ENCODE peak calls at places on chromosomes 13 and 19, in eight cellular contexts. One of them, this sample, is unnamed.

GRCh38 chr13:107210216-107211010 is 642.5 kb upstream of the ARGLU1 start:
- DNase-seq in neural progenitor cell: no peak
- DNase-seq in left ventricle myocardium inferior: no peak
- DNase-seq in mammary epithelial cell: no peak
- DNase-seq in Calu3: no peak
- DNase-seq in Caco-2: no peak
- DNase-seq in progenitor cell of endocrine pancreas: no peak
- DNase-seq in thoracic aorta: no peak
- DNase-seq in this sample: no peak

GRCh38 chr13:51733656-51734334 is 70.2 kb downstream of the DHRS12 start:
- DNase-seq in Caco-2: peak
- DNase-seq in mammary epithelial cell: peak
- DNase-seq in thoracic aorta: no peak
- DNase-seq in neural progenitor cell: no peak
- DNase-seq in progenitor cell of endocrine pancreas: no peak
- DNase-seq in left ventricle myocardium inferior: no peak
- DNase-seq in Calu3: no peak
- DNase-seq in this sample: peak

GRCh38 chr13:99860736-99861135 is 110.8 kb downstream of the ZIC5 start:
- DNase-seq in neural progenitor cell: peak
- DNase-seq in left ventricle myocardium inferior: no peak
- DNase-seq in Caco-2: no peak
- DNase-seq in mammary epithelial cell: no peak
- DNase-seq in Calu3: no peak
- DNase-seq in thoracic aorta: no peak
- DNase-seq in progenitor cell of endocrine pancreas: no peak
- DNase-seq in this sample: no peak

GRCh38 chr13:25882732-25883357 is 169.0 kb downstream of the SHISA2 start:
- DNase-seq in progenitor cell of endocrine pancreas: no peak
- DNase-seq in neural progenitor cell: peak
- DNase-seq in left ventricle myocardium inferior: no peak
- DNase-seq in thoracic aorta: no peak
- DNase-seq in Caco-2: no peak
- DNase-seq in mammary epithelial cell: no peak
- DNase-seq in Calu3: no peak
- DNase-seq in this sample: no peak

GRCh38 chr13:63279136-63279535 is 1863.5 kb upstream of the PCDH20 start:
- DNase-seq in progenitor cell of endocrine pancreas: no peak
- DNase-seq in thoracic aorta: no peak
- DNase-seq in mammary epithelial cell: no peak
- DNase-seq in left ventricle myocardium inferior: no peak
- DNase-seq in Caco-2: no peak
- DNase-seq in Calu3: no peak
- DNase-seq in neural progenitor cell: no peak
- DNase-seq in this sample: no peak

GRCh38 chr19:40416918-40417713 is 3.9 kb upstream of the PRX start:
- DNase-seq in Calu3: peak
- DNase-seq in progenitor cell of endocrine pancreas: no peak
- DNase-seq in thoracic aorta: no peak
- DNase-seq in neural progenitor cell: no peak
- DNase-seq in Caco-2: no peak
- DNase-seq in mammary epithelial cell: peak
- DNase-seq in left ventricle myocardium inferior: peak
- DNase-seq in this sample: no peak

GRCh38 chr13:75505966-75506365 is 24.0 kb upstream of the TBC1D4 start:
- DNase-seq in progenitor cell of endocrine pancreas: no peak
- DNase-seq in Calu3: no peak
- DNase-seq in Caco-2: no peak
- DNase-seq in neural progenitor cell: no peak
- DNase-seq in mammary epithelial cell: no peak
- DNase-seq in left ventricle myocardium inferior: no peak
- DNase-seq in thoracic aorta: no peak
- DNase-seq in this sample: no peak

GRCh38 chr19:7983286-7983950 is 22.0 kb downstream of the ELAVL1 start:
- DNase-seq in neural progenitor cell: no peak
- DNase-seq in left ventricle myocardium inferior: no peak
- DNase-seq in Calu3: no peak
- DNase-seq in progenitor cell of endocrine pancreas: no peak
- DNase-seq in thoracic aorta: no peak
- DNase-seq in Caco-2: no peak
- DNase-seq in mammary epithelial cell: no peak
- DNase-seq in this sample: no peak

GRCh38 chr13:52162279-52163101 is 3.1 kb upstream of the NEK3 start:
- DNase-seq in Calu3: no peak
- DNase-seq in thoracic aorta: no peak
- DNase-seq in progenitor cell of endocrine pancreas: no peak
- DNase-seq in Caco-2: peak
- DNase-seq in mammary epithelial cell: peak
- DNase-seq in left ventricle myocardium inferior: no peak
- DNase-seq in neural progenitor cell: peak
- DNase-seq in this sample: peak

GRCh38 chr19:35987571-35987896 is 7.5 kb upstream of the SDHAF1 start:
- DNase-seq in progenitor cell of endocrine pancreas: no peak
- DNase-seq in Caco-2: no peak
- DNase-seq in mammary epithelial cell: no peak
- DNase-seq in Calu3: no peak
- DNase-seq in left ventricle myocardium inferior: no peak
- DNase-seq in thoracic aorta: no peak
- DNase-seq in neural progenitor cell: no peak
- DNase-seq in this sample: no peak

GRCh38 chr13:99926014-99926731 is 45.4 kb downstream of the ZIC5 start:
- DNase-seq in Calu3: peak
- DNase-seq in Caco-2: peak
- DNase-seq in neural progenitor cell: no peak
- DNase-seq in progenitor cell of endocrine pancreas: no peak
- DNase-seq in left ventricle myocardium inferior: no peak
- DNase-seq in mammary epithelial cell: no peak
- DNase-seq in thoracic aorta: no peak
- DNase-seq in this sample: no peak

GRCh38 chr19:46944918-46945628 is 74.6 kb upstream of the NPAS1 start:
- DNase-seq in Calu3: no peak
- DNase-seq in neural progenitor cell: peak
- DNase-seq in thoracic aorta: peak
- DNase-seq in left ventricle myocardium inferior: peak
- DNase-seq in mammary epithelial cell: no peak
- DNase-seq in progenitor cell of endocrine pancreas: no peak
- DNase-seq in Caco-2: no peak
- DNase-seq in this sample: peak

GRCh38 chr13:44755872-44756271 is 179.7 kb upstream of the TSC22D1 start:
- DNase-seq in Caco-2: no peak
- DNase-seq in mammary epithelial cell: peak
- DNase-seq in thoracic aorta: no peak
- DNase-seq in Calu3: no peak
- DNase-seq in progenitor cell of endocrine pancreas: no peak
- DNase-seq in left ventricle myocardium inferior: no peak
- DNase-seq in neural progenitor cell: no peak
- DNase-seq in this sample: peak

GRCh38 chr13:44191504-44192171 is 182.0 kb upstream of the SERP2 start:
- DNase-seq in neural progenitor cell: peak
- DNase-seq in mammary epithelial cell: peak
- DNase-seq in Calu3: peak
- DNase-seq in thoracic aorta: no peak
- DNase-seq in progenitor cell of endocrine pancreas: no peak
- DNase-seq in left ventricle myocardium inferior: no peak
- DNase-seq in Caco-2: peak
- DNase-seq in this sample: peak

GRCh38 chr19:48671456-48671995 is 1.3 kb downstream of the NTN5 start:
- DNase-seq in left ventricle myocardium inferior: no peak
- DNase-seq in Calu3: no peak
- DNase-seq in thoracic aorta: no peak
- DNase-seq in neural progenitor cell: no peak
- DNase-seq in Caco-2: no peak
- DNase-seq in progenitor cell of endocrine pancreas: no peak
- DNase-seq in mammary epithelial cell: no peak
- DNase-seq in this sample: no peak

GRCh38 chr13:44874886-44875630 is 114.2 kb downstream of the NUFIP1 start:
- DNase-seq in left ventricle myocardium inferior: no peak
- DNase-seq in progenitor cell of endocrine pancreas: no peak
- DNase-seq in Caco-2: no peak
- DNase-seq in mammary epithelial cell: no peak
- DNase-seq in Calu3: no peak
- DNase-seq in neural progenitor cell: no peak
- DNase-seq in thoracic aorta: no peak
- DNase-seq in this sample: no peak

GRCh38 chr19:34759218-34759917 is 13.6 kb downstream of the ZNF599 start:
- DNase-seq in Caco-2: no peak
- DNase-seq in thoracic aorta: no peak
- DNase-seq in Calu3: no peak
- DNase-seq in mammary epithelial cell: no peak
- DNase-seq in neural progenitor cell: no peak
- DNase-seq in left ventricle myocardium inferior: no peak
- DNase-seq in progenitor cell of endocrine pancreas: no peak
- DNase-seq in this sample: no peak

GRCh38 chr13:94112227-94112626 is 367.3 kb downstream of the DCT start:
- DNase-seq in Caco-2: no peak
- DNase-seq in progenitor cell of endocrine pancreas: no peak
- DNase-seq in thoracic aorta: no peak
- DNase-seq in Calu3: no peak
- DNase-seq in left ventricle myocardium inferior: no peak
- DNase-seq in neural progenitor cell: no peak
- DNase-seq in mammary epithelial cell: peak
- DNase-seq in this sample: peak

GRCh38 chr19:12163841-12164240 is 945 bp downstream of the ZNF136 start:
- DNase-seq in progenitor cell of endocrine pancreas: no peak
- DNase-seq in neural progenitor cell: peak
- DNase-seq in left ventricle myocardium inferior: no peak
- DNase-seq in Caco-2: no peak
- DNase-seq in Calu3: no peak
- DNase-seq in thoracic aorta: no peak
- DNase-seq in mammary epithelial cell: peak
- DNase-seq in this sample: no peak

GRCh38 chr13:89457977-89458376 is 1786.8 kb downstream of the SLITRK5 start:
- DNase-seq in progenitor cell of endocrine pancreas: no peak
- DNase-seq in Caco-2: no peak
- DNase-seq in Calu3: no peak
- DNase-seq in neural progenitor cell: no peak
- DNase-seq in left ventricle myocardium inferior: no peak
- DNase-seq in thoracic aorta: no peak
- DNase-seq in mammary epithelial cell: peak
- DNase-seq in this sample: peak
- TF ChIP-seq CTCF in progenitor cell of endocrine pancreas: no peak
- TF ChIP-seq CTCF in Caco-2: no peak
- TF ChIP-seq CTCF in Calu3: no peak
- TF ChIP-seq CTCF in neural progenitor cell: no peak
- TF ChIP-seq CTCF in left ventricle myocardium inferior: no peak
- TF ChIP-seq CTCF in thoracic aorta: no peak
- TF ChIP-seq CTCF in mammary epithelial cell: no peak
- TF ChIP-seq CTCF in this sample: no peak

GRCh38 chr19:4057913-4058695 is 8.6 kb downstream of the ZBTB7A start:
- DNase-seq in Caco-2: peak
- DNase-seq in left ventricle myocardium inferior: peak
- DNase-seq in mammary epithelial cell: peak
- DNase-seq in Calu3: peak
- DNase-seq in neural progenitor cell: no peak
- DNase-seq in thoracic aorta: peak
- DNase-seq in progenitor cell of endocrine pancreas: no peak
- DNase-seq in this sample: peak
- TF ChIP-seq CTCF in Caco-2: no peak
- TF ChIP-seq CTCF in left ventricle myocardium inferior: peak
- TF ChIP-seq CTCF in mammary epithelial cell: no peak
- TF ChIP-seq CTCF in Calu3: no peak
- TF ChIP-seq CTCF in neural progenitor cell: no peak
- TF ChIP-seq CTCF in thoracic aorta: peak
- TF ChIP-seq CTCF in progenitor cell of endocrine pancreas: no peak
- TF ChIP-seq CTCF in this sample: peak

DNA sequence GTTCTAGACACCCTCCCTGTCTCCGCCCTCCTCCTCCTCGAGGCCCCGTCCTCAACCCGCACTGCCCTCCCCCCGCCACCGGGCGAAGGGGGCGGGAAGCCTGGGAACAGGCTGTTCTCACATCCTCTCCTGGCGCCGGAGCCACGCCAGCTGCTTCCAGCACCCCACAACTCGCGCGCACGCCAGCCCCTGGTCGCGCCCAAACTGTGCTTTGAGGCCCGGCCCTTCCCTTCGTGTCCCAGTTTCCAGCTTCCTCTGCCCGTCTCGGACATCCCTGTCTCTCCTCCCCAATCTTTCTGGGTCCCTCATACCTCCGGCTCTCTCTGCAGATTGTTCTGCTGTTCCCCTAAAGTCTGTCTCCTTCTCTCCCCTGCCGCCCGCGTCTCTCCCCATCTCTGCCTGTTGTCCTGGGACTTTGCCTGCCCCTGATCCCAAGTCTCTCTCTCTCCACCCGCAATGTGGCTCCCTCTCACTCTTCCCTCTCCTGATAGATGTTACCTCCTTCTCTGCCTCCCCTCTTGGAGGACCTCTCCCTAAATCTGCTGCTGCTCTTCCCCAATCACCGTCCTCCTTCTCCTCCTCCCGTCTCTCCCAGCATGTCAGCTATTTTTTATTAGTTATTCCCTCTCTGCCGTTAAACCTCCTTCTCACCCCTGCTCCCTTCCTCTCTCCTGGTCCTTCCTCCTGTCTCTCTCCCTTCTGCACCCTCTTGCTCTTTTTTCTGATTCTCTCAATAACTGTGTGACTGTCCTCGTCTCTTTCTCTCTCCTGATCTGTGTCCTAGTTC is 14.2 kb downstream of the DPF1 start:
- DNase-seq in thoracic aorta: peak
- DNase-seq in mammary epithelial cell: no peak
- DNase-seq in Caco-2: no peak
- DNase-seq in left ventricle myocardium inferior: peak
- DNase-seq in Calu3: no peak
- DNase-seq in progenitor cell of endocrine pancreas: no peak
- DNase-seq in neural progenitor cell: peak
- DNase-seq in this sample: peak
- TF ChIP-seq CTCF in thoracic aorta: no peak
- TF ChIP-seq CTCF in mammary epithelial cell: no peak
- TF ChIP-seq CTCF in Caco-2: no peak
- TF ChIP-seq CTCF in left ventricle myocardium inferior: no peak
- TF ChIP-seq CTCF in Calu3: no peak
- TF ChIP-seq CTCF in progenitor cell of endocrine pancreas: no peak
- TF ChIP-seq CTCF in neural progenitor cell: no peak
- TF ChIP-seq CTCF in this sample: no peak

GRCh38 chr13:22871248-22871647 is 309.5 kb upstream of the SGCG start:
- DNase-seq in mammary epithelial cell: no peak
- DNase-seq in left ventricle myocardium inferior: no peak
- DNase-seq in neural progenitor cell: no peak
- DNase-seq in progenitor cell of endocrine pancreas: no peak
- DNase-seq in thoracic aorta: no peak
- DNase-seq in Calu3: no peak
- DNase-seq in Caco-2: no peak
- DNase-seq in this sample: no peak

GRCh38 chr13:22877421-22877820 is 303.4 kb upstream of the SGCG start:
- DNase-seq in thoracic aorta: no peak
- DNase-seq in left ventricle myocardium inferior: no peak
- DNase-seq in mammary epithelial cell: no peak
- DNase-seq in Caco-2: no peak
- DNase-seq in neural progenitor cell: no peak
- DNase-seq in progenitor cell of endocrine pancreas: no peak
- DNase-seq in Calu3: no peak
- DNase-seq in this sample: no peak

DNA sequence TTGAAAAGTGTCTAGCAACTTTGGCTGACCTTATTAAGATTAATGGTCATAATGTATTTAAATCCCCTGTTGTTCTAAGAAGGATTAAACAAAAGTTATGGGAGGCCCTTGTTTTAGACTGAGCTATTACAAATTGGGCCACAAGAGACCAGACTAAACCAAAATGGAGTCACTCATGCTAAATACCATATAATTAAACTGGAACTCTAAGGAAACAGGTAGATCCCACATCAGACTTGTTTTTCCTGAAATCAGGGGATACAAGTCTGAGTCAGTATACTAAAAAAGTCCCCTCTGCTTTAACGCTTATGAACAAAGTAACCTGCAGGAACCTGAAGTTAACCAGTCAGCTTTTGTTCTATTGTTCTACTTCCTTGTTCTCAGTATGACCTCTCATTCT is 305.9 kb upstream of the SGCG start:
- DNase-seq in Calu3: no peak
- DNase-seq in thoracic aorta: no peak
- DNase-seq in neural progenitor cell: no peak
- DNase-seq in progenitor cell of endocrine pancreas: no peak
- DNase-seq in mammary epithelial cell: no peak
- DNase-seq in Caco-2: no peak
- DNase-seq in left ventricle myocardium inferior: no peak
- DNase-seq in this sample: no peak
- TF ChIP-seq CTCF in Calu3: no peak
- TF ChIP-seq CTCF in thoracic aorta: no peak
- TF ChIP-seq CTCF in neural progenitor cell: no peak
- TF ChIP-seq CTCF in progenitor cell of endocrine pancreas: no peak
- TF ChIP-seq CTCF in mammary epithelial cell: no peak
- TF ChIP-seq CTCF in Caco-2: no peak
- TF ChIP-seq CTCF in left ventricle myocardium inferior: no peak
- TF ChIP-seq CTCF in this sample: no peak

This sample was measured in cardiac muscle cell.